ENCODE peak calls at places on chromosomes 16 and 17, in ten cellular contexts. One of them, this sample, is unnamed.

GRCh38 chr17:75707096-75707720 is 14.1 kb upstream of the ITGB4 start:
- DNase-seq in tibial nerve: no peak
- DNase-seq in adrenal gland: no peak
- DNase-seq in GM23338: no peak
- DNase-seq in fibroblast of the aortic adventitia: peak; percentile 44
- DNase-seq in keratinocyte: no peak
- DNase-seq in HL-60: no peak
- DNase-seq in thoracic aorta: no peak
- DNase-seq in left ventricle myocardium inferior: peak; percentile 53
- DNase-seq in cardiac muscle cell: peak; percentile 38
- DNase-seq in this sample: peak; percentile 74

GRCh38 chr17:9150407-9151090 is 129.2 kb downstream of the NTN1 start:
- DNase-seq in fibroblast of the aortic adventitia: no peak
- DNase-seq in adrenal gland: no peak
- DNase-seq in tibial nerve: no peak
- DNase-seq in left ventricle myocardium inferior: no peak
- DNase-seq in thoracic aorta: no peak
- DNase-seq in cardiac muscle cell: peak; percentile 16
- DNase-seq in keratinocyte: no peak
- DNase-seq in HL-60: no peak
- DNase-seq in GM23338: no peak
- DNase-seq in this sample: peak; percentile 57

GRCh38 chr16:85736924-85737323 is 14.0 kb downstream of the C16orf74 start:
- DNase-seq in tibial nerve: no peak
- DNase-seq in HL-60: no peak
- DNase-seq in GM23338: no peak
- DNase-seq in left ventricle myocardium inferior: no peak
- DNase-seq in fibroblast of the aortic adventitia: no peak
- DNase-seq in adrenal gland: no peak
- DNase-seq in cardiac muscle cell: no peak
- DNase-seq in keratinocyte: no peak
- DNase-seq in thoracic aorta: no peak
- DNase-seq in this sample: no peak

GRCh38 chr16:90032664-90033346 is 13.5 kb upstream of the DBNDD1 start:
- DNase-seq in thoracic aorta: no peak
- DNase-seq in keratinocyte: no peak
- DNase-seq in left ventricle myocardium inferior: no peak
- DNase-seq in adrenal gland: no peak
- DNase-seq in tibial nerve: no peak
- DNase-seq in cardiac muscle cell: peak; percentile 54
- DNase-seq in GM23338: no peak
- DNase-seq in HL-60: no peak
- DNase-seq in fibroblast of the aortic adventitia: peak; percentile 57
- DNase-seq in this sample: peak; percentile 29

GRCh38 chr17:7043195-7043543 is 723 bp downstream of the SLC16A11 start:
- DNase-seq in tibial nerve: no peak
- DNase-seq in left ventricle myocardium inferior: no peak
- DNase-seq in HL-60: no peak
- DNase-seq in cardiac muscle cell: no peak
- DNase-seq in keratinocyte: no peak
- DNase-seq in thoracic aorta: no peak
- DNase-seq in fibroblast of the aortic adventitia: no peak
- DNase-seq in GM23338: no peak
- DNase-seq in adrenal gland: no peak
- DNase-seq in this sample: no peak

GRCh38 chr17:50114849-50115357 is 15.1 kb downstream of the SAMD14 start:
- DNase-seq in adrenal gland: peak; percentile 54
- DNase-seq in GM23338: peak; percentile 94
- DNase-seq in thoracic aorta: no peak
- DNase-seq in cardiac muscle cell: peak; percentile 75
- DNase-seq in tibial nerve: no peak
- DNase-seq in fibroblast of the aortic adventitia: peak; percentile 78
- DNase-seq in HL-60: no peak
- DNase-seq in left ventricle myocardium inferior: no peak
- DNase-seq in keratinocyte: no peak
- DNase-seq in this sample: peak; percentile 87

GRCh38 chr17:7837375-7838290 is 3.6 kb downstream of the KDM6B start:
- DNase-seq in thoracic aorta: no peak
- DNase-seq in adrenal gland: no peak
- DNase-seq in cardiac muscle cell: no peak
- DNase-seq in left ventricle myocardium inferior: no peak
- DNase-seq in tibial nerve: no peak
- DNase-seq in fibroblast of the aortic adventitia: peak; percentile 13
- DNase-seq in keratinocyte: no peak
- DNase-seq in HL-60: no peak
- DNase-seq in GM23338: peak; percentile 37
- DNase-seq in this sample: peak; percentile 11

GRCh38 chr16:27240948-27241531 is 27.5 kb downstream of the NSMCE1 start:
- DNase-seq in tibial nerve: no peak
- DNase-seq in fibroblast of the aortic adventitia: peak; percentile 56
- DNase-seq in GM23338: no peak
- DNase-seq in keratinocyte: no peak
- DNase-seq in HL-60: no peak
- DNase-seq in thoracic aorta: no peak
- DNase-seq in adrenal gland: no peak
- DNase-seq in cardiac muscle cell: peak; percentile 55
- DNase-seq in left ventricle myocardium inferior: no peak
- DNase-seq in this sample: peak; percentile 83

GRCh38 chr17:19319771-19320505 is 42.6 kb downstream of the B9D1 start:
- DNase-seq in cardiac muscle cell: no peak
- DNase-seq in GM23338: no peak
- DNase-seq in adrenal gland: no peak
- DNase-seq in HL-60: no peak
- DNase-seq in tibial nerve: no peak
- DNase-seq in fibroblast of the aortic adventitia: no peak
- DNase-seq in thoracic aorta: no peak
- DNase-seq in keratinocyte: no peak
- DNase-seq in left ventricle myocardium inferior: no peak
- DNase-seq in this sample: no peak

GRCh38 chr17:19316756-19317358 is 45.7 kb downstream of the B9D1 start:
- DNase-seq in fibroblast of the aortic adventitia: no peak
- DNase-seq in cardiac muscle cell: no peak
- DNase-seq in left ventricle myocardium inferior: no peak
- DNase-seq in adrenal gland: no peak
- DNase-seq in thoracic aorta: no peak
- DNase-seq in keratinocyte: no peak
- DNase-seq in GM23338: no peak
- DNase-seq in tibial nerve: no peak
- DNase-seq in HL-60: no peak
- DNase-seq in this sample: peak; percentile 67

GRCh38 chr17:19315104-19315503 is 47.4 kb downstream of the B9D1 start:
- DNase-seq in GM23338: no peak
- DNase-seq in cardiac muscle cell: no peak
- DNase-seq in fibroblast of the aortic adventitia: no peak
- DNase-seq in thoracic aorta: no peak
- DNase-seq in adrenal gland: no peak
- DNase-seq in tibial nerve: no peak
- DNase-seq in HL-60: no peak
- DNase-seq in keratinocyte: no peak
- DNase-seq in left ventricle myocardium inferior: no peak
- DNase-seq in this sample: no peak

GRCh38 chr17:19318611-19319010 is 43.9 kb downstream of the B9D1 start:
- DNase-seq in fibroblast of the aortic adventitia: no peak
- DNase-seq in GM23338: no peak
- DNase-seq in HL-60: no peak
- DNase-seq in thoracic aorta: no peak
- DNase-seq in tibial nerve: no peak
- DNase-seq in keratinocyte: no peak
- DNase-seq in adrenal gland: no peak
- DNase-seq in cardiac muscle cell: no peak
- DNase-seq in left ventricle myocardium inferior: no peak
- DNase-seq in this sample: no peak

DNA sequence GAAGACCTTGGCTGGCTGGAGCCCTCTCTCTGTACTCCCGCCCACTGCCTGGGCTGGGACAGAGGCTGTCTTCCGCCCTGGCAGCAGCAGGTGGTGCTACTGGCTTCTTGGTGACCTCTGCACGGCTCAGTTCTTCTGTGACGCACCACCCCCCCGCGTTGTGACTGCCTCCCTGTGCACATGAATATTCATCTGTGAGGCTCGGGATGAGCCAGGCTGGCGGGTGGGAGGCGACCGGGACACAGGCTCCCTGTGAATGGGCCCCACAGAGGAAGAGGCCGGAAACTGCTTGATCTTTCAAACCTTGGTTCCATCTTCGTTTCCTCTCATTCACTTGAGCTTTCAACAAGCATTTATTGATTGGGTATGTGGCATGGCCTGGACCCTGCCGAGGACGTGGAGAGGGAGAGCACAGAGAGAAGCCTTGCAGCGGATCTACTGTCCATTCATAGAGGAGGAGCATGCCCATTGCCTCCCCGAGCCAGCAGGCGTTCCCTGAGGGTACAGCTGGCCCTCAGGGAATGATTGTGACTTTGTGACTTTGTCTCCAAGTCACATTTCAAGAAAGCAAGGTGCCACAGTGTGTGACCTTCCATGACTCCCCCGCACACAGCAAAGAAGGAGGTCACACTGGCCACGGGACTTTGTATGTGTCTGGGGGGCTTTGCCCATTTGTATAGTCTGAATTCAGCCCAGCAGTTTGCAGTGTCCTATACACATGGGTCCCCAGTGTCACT is 45.0 kb downstream of the B9D1 start:
- DNase-seq in tibial nerve: peak; percentile 75
- DNase-seq in left ventricle myocardium inferior: peak; percentile 85
- DNase-seq in fibroblast of the aortic adventitia: peak; percentile 40
- DNase-seq in keratinocyte: no peak
- DNase-seq in thoracic aorta: no peak
- DNase-seq in GM23338: peak; percentile 93
- DNase-seq in HL-60: no peak
- DNase-seq in adrenal gland: peak; percentile 91
- DNase-seq in cardiac muscle cell: peak; percentile 72
- DNase-seq in this sample: peak; percentile 91
- TF ChIP-seq CTCF in tibial nerve: no peak
- TF ChIP-seq CTCF in left ventricle myocardium inferior: peak; percentile 52
- TF ChIP-seq CTCF in fibroblast of the aortic adventitia: no peak
- TF ChIP-seq CTCF in keratinocyte: peak; percentile 14
- TF ChIP-seq CTCF in thoracic aorta: no peak
- TF ChIP-seq CTCF in GM23338: no peak
- TF ChIP-seq CTCF in HL-60: no peak
- TF ChIP-seq CTCF in adrenal gland: peak; percentile 53
- TF ChIP-seq CTCF in cardiac muscle cell: peak; percentile 30
- TF ChIP-seq CTCF in this sample: peak; percentile 41

GRCh38 chr16:81832801-81833547 is 53.9 kb downstream of the PLCG2 start:
- DNase-seq in adrenal gland: no peak
- DNase-seq in fibroblast of the aortic adventitia: no peak
- DNase-seq in HL-60: peak; percentile 27
- DNase-seq in left ventricle myocardium inferior: no peak
- DNase-seq in keratinocyte: no peak
- DNase-seq in cardiac muscle cell: no peak
- DNase-seq in GM23338: no peak
- DNase-seq in thoracic aorta: no peak
- DNase-seq in tibial nerve: no peak
- DNase-seq in this sample: no peak
- H3K4me3 ChIP-seq in adrenal gland: no peak overlapping the region
- H3K4me3 ChIP-seq in fibroblast of the aortic adventitia: no peak overlapping the region
- H3K4me3 ChIP-seq in HL-60: no peak overlapping the region
- H3K4me3 ChIP-seq in left ventricle myocardium inferior: no peak overlapping the region
- H3K4me3 ChIP-seq in keratinocyte: no peak overlapping the region
- H3K4me3 ChIP-seq in cardiac muscle cell: no peak overlapping the region
- H3K4me3 ChIP-seq in GM23338: no peak overlapping the region
- H3K4me3 ChIP-seq in thoracic aorta: no peak overlapping the region
- H3K4me3 ChIP-seq in tibial nerve: no peak overlapping the region
- H3K4me3 ChIP-seq in this sample: no peak overlapping the region

DNA sequence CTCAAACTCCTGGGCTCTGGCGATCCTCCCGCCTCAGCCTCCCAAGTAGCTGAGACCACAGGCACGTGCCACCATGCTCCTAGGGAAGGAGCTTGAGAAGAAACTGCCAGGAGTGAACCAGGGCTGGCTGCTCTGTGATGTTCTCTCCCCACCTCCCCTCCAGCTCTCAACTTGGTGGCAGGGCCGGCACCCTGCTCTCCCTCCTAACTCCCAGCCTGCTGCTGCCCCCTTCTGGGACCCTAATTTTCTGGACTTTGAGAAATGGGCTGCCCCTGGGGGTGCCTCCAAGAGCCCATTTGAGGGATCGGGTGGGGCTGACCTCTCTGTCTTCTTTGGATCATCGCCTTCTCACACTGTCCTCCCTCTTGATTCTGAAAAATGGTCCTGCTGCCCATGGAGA is 14.9 kb upstream of the STAT3 start:
- DNase-seq in left ventricle myocardium inferior: no peak
- DNase-seq in tibial nerve: no peak
- DNase-seq in keratinocyte: no peak
- DNase-seq in thoracic aorta: no peak
- DNase-seq in cardiac muscle cell: no peak
- DNase-seq in HL-60: no peak
- DNase-seq in fibroblast of the aortic adventitia: no peak
- DNase-seq in adrenal gland: no peak
- DNase-seq in GM23338: peak; percentile 74
- DNase-seq in this sample: no peak
- TF ChIP-seq CTCF in left ventricle myocardium inferior: peak; percentile 26
- TF ChIP-seq CTCF in tibial nerve: no peak
- TF ChIP-seq CTCF in keratinocyte: no peak
- TF ChIP-seq CTCF in thoracic aorta: no peak
- TF ChIP-seq CTCF in cardiac muscle cell: peak; percentile 18
- TF ChIP-seq CTCF in HL-60: no peak
- TF ChIP-seq CTCF in fibroblast of the aortic adventitia: no peak
- TF ChIP-seq CTCF in adrenal gland: no peak
- TF ChIP-seq CTCF in GM23338: peak; percentile 55
- TF ChIP-seq CTCF in this sample: peak; percentile 47

DNA sequence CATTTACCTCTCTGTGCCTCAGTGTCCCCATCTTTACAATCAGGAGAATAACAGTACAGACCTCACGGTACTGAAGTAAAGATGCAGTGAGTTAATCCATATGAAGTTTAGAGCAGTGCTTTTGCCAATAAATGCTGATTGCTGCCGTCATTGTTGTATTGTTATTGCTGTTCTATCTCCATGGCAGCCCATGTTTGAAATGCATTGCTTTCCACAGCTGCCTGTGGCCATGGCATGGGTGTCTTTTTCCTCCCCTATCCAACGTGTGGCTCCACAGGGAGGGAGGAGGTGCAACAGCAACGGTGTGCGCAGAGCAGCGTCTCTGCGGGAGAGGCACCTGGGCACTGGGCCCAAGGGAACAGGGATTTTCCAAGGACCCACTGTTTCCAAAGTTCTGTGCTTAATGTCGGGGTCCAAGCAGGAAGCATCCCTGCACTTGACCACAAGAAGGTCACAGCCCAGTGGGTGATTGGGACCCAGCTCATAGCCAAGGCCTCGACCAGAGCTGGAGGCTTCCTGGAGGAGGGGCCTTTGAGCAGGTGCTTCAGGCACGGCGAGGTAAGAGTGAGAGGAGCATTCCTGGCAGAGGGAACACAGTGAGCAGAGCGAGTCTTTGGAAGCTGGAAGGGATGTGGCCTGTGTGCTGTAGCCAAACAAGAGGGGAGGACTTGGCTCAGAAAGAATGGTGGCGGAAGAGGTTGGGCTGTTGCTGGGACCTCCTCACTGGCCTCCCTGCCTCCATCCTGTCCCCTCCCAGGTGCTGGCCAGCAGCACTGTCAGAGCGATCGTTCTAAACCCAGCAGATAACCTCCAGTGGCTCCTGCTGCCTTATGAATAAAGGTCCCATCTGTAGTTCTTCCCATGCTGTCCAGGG is 3.9 kb downstream of the RAI1 start:
- DNase-seq in fibroblast of the aortic adventitia: peak; percentile 58
- DNase-seq in adrenal gland: no peak
- DNase-seq in cardiac muscle cell: peak; percentile 55
- DNase-seq in HL-60: no peak
- DNase-seq in thoracic aorta: no peak
- DNase-seq in tibial nerve: no peak
- DNase-seq in keratinocyte: no peak
- DNase-seq in left ventricle myocardium inferior: no peak
- DNase-seq in GM23338: peak; percentile 51
- DNase-seq in this sample: peak; percentile 70
- H3K4me3 ChIP-seq in fibroblast of the aortic adventitia: no peak overlapping the region
- H3K4me3 ChIP-seq in adrenal gland: no peak overlapping the region
- H3K4me3 ChIP-seq in cardiac muscle cell: no peak overlapping the region
- H3K4me3 ChIP-seq in HL-60: no peak overlapping the region
- H3K4me3 ChIP-seq in thoracic aorta: no peak overlapping the region
- H3K4me3 ChIP-seq in tibial nerve: no peak overlapping the region
- H3K4me3 ChIP-seq in keratinocyte: no peak overlapping the region
- H3K4me3 ChIP-seq in left ventricle myocardium inferior: peak overlapping the region; percentile 13
- H3K4me3 ChIP-seq in GM23338: no peak overlapping the region
- H3K4me3 ChIP-seq in this sample: no peak overlapping the region